ENCODE peak calls at places on chromosomes 11 and 22, in five cellular contexts. One of them, this sample, is unnamed.

GRCh38 chr11:89442801-89443200 is 48.4 kb downstream of the NOX4 start:
- DNase-seq in tibial nerve: no peak
- DNase-seq in GM23338: peak; percentile 12
- DNase-seq in mesenchymal stem cell: no peak
- DNase-seq in fibroblast of lung: no peak
- DNase-seq in this sample: no peak

GRCh38 chr11:92225563-92226308 is 1.1 kb downstream of the FAT3 start:
- DNase-seq in tibial nerve: no peak
- DNase-seq in GM23338: peak; percentile 77
- DNase-seq in mesenchymal stem cell: peak; percentile 5
- DNase-seq in fibroblast of lung: no peak
- DNase-seq in this sample: no peak

GRCh38 chr11:126076641-126077040 is 14.0 kb upstream of the CDON start:
- DNase-seq in tibial nerve: no peak
- DNase-seq in GM23338: no peak
- DNase-seq in mesenchymal stem cell: no peak
- DNase-seq in fibroblast of lung: no peak
- DNase-seq in this sample: no peak

GRCh38 chr11:31809543-31809856 is 1.6 kb downstream of the PAX6 start:
- DNase-seq in tibial nerve: no peak
- DNase-seq in GM23338: no peak
- DNase-seq in mesenchymal stem cell: no peak
- DNase-seq in fibroblast of lung: peak; percentile 23
- DNase-seq in this sample: peak; percentile 10

GRCh38 chr11:126415128-126415527 is 59.6 kb downstream of the ST3GAL4 start:
- DNase-seq in tibial nerve: peak; percentile 94
- DNase-seq in GM23338: no peak
- DNase-seq in mesenchymal stem cell: no peak
- DNase-seq in fibroblast of lung: peak; percentile 12
- DNase-seq in this sample: no peak

GRCh38 chr22:26401726-26402125 is 27.3 kb upstream of the ASPHD2 start:
- DNase-seq in tibial nerve: no peak
- DNase-seq in GM23338: peak; percentile 35
- DNase-seq in mesenchymal stem cell: no peak
- DNase-seq in fibroblast of lung: no peak
- DNase-seq in this sample: no peak

GRCh38 chr11:19789840-19790710 is 77.4 kb downstream of the NAV2 start:
- DNase-seq in tibial nerve: no peak
- DNase-seq in GM23338: no peak
- DNase-seq in mesenchymal stem cell: peak; percentile 22
- DNase-seq in fibroblast of lung: peak; percentile 72
- DNase-seq in this sample: no peak

GRCh38 chr22:41826430-41827383 is 6.2 kb upstream of the SREBF2 start:
- DNase-seq in tibial nerve: no peak
- DNase-seq in GM23338: no peak
- DNase-seq in mesenchymal stem cell: no peak
- DNase-seq in fibroblast of lung: no peak
- DNase-seq in this sample: no peak

GRCh38 chr11:116960916-116961315 is 123.5 kb upstream of the APOA1 start:
- DNase-seq in tibial nerve: no peak
- DNase-seq in GM23338: peak; percentile 6
- DNase-seq in mesenchymal stem cell: peak; percentile 81
- DNase-seq in fibroblast of lung: peak; percentile 88
- DNase-seq in this sample: peak; percentile 76

GRCh38 chr11:105208038-105208437 is 68.5 kb upstream of the CARD18 start:
- DNase-seq in tibial nerve: no peak
- DNase-seq in GM23338: no peak
- DNase-seq in mesenchymal stem cell: no peak
- DNase-seq in fibroblast of lung: no peak
- DNase-seq in this sample: no peak

GRCh38 chr22:38924197-38924952 is 33.0 kb upstream of the APOBEC3A start:
- DNase-seq in tibial nerve: peak; percentile 67
- DNase-seq in GM23338: no peak
- DNase-seq in mesenchymal stem cell: peak; percentile 78
- DNase-seq in fibroblast of lung: peak; percentile 94
- DNase-seq in this sample: peak; percentile 93

GRCh38 chr22:38925571-38926041 is 31.8 kb upstream of the APOBEC3A start:
- DNase-seq in tibial nerve: no peak
- DNase-seq in GM23338: no peak
- DNase-seq in mesenchymal stem cell: no peak
- DNase-seq in fibroblast of lung: peak; percentile 52
- DNase-seq in this sample: peak; percentile 52

GRCh38 chr22:38930512-38930911 is 26.9 kb upstream of the APOBEC3A start:
- DNase-seq in tibial nerve: no peak
- DNase-seq in GM23338: no peak
- DNase-seq in mesenchymal stem cell: no peak
- DNase-seq in fibroblast of lung: no peak
- DNase-seq in this sample: no peak

GRCh38 chr22:38923463-38924196 is 33.8 kb upstream of the APOBEC3A start:
- DNase-seq in tibial nerve: peak; percentile 67
- DNase-seq in GM23338: peak; percentile 62
- DNase-seq in mesenchymal stem cell: peak; percentile 56
- DNase-seq in fibroblast of lung: peak; percentile 92
- DNase-seq in this sample: peak; percentile 87

DNA sequence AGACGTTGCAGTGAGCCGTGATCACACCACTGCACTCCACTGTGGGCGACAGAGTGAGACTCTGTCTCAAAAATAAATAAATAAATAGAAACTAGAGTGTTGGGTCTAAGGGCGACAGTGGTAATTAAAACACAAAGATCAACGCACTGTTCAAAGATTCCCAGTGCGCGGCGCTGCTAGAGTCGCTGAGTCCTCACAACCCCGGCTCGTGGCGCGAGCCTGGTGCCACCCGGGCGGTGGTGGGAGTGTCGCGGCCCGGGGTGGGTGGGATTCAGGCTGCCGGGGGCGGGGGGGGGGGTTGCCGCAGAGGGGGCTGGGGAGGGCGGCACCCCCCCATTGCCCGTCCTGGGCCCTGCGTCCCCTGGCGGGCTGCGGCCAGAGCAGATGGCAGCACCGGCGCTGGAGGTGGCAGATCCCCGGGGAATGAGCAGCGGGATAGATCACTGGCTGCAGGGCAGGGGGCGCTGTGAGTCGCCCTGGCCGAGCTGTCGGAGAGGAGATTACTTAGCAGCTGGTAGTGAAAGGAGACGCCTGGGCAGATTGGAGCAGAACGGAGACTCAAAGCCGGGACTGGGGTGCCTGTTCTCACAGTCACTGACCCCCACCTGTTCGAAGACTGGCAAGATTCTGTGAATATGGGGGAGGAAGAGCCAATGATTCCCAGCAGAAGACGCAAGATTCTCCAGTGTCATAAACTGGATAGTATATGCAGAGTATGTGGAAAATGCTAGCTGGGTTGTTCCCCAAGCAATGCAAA is 30.2 kb upstream of the APOBEC3A start:
- DNase-seq in tibial nerve: peak; percentile 40
- DNase-seq in GM23338: peak; percentile 91
- DNase-seq in mesenchymal stem cell: peak; percentile 68
- DNase-seq in fibroblast of lung: peak; percentile 51
- DNase-seq in this sample: no peak
- H3K27ac ChIP-seq in tibial nerve: peak overlapping the region; percentile 63
- H3K27ac ChIP-seq in GM23338: no peak overlapping the region
- H3K27ac ChIP-seq in mesenchymal stem cell: no peak overlapping the region
- H3K27ac ChIP-seq in fibroblast of lung: no peak overlapping the region
- H3K27ac ChIP-seq in this sample: no peak overlapping the region

GRCh38 chr11:110599207-110599606 is 113.0 kb downstream of the ARHGAP20 start:
- DNase-seq in tibial nerve: no peak
- DNase-seq in GM23338: no peak
- DNase-seq in mesenchymal stem cell: no peak
- DNase-seq in fibroblast of lung: no peak
- DNase-seq in this sample: no peak
- H3K27ac ChIP-seq in tibial nerve: no peak overlapping the region
- H3K27ac ChIP-seq in GM23338: no peak overlapping the region
- H3K27ac ChIP-seq in mesenchymal stem cell: no peak overlapping the region
- H3K27ac ChIP-seq in fibroblast of lung: no peak overlapping the region
- H3K27ac ChIP-seq in this sample: no peak overlapping the region

GRCh38 chr11:84612645-84613044 is 1014.5 kb downstream of the DLG2 start:
- DNase-seq in tibial nerve: no peak
- DNase-seq in GM23338: no peak
- DNase-seq in mesenchymal stem cell: no peak
- DNase-seq in fibroblast of lung: no peak
- DNase-seq in this sample: peak; percentile 8

GRCh38 chr11:84607975-84608787 is 1019.0 kb downstream of the DLG2 start:
- DNase-seq in tibial nerve: no peak
- DNase-seq in GM23338: no peak
- DNase-seq in mesenchymal stem cell: no peak
- DNase-seq in fibroblast of lung: no peak
- DNase-seq in this sample: no peak

GRCh38 chr11:84608788-84609309 is 1018.3 kb downstream of the DLG2 start:
- DNase-seq in tibial nerve: no peak
- DNase-seq in GM23338: no peak
- DNase-seq in mesenchymal stem cell: no peak
- DNase-seq in fibroblast of lung: no peak
- DNase-seq in this sample: no peak
- H3K27ac ChIP-seq in tibial nerve: no peak overlapping the region
- H3K27ac ChIP-seq in GM23338: no peak overlapping the region
- H3K27ac ChIP-seq in mesenchymal stem cell: no peak overlapping the region
- H3K27ac ChIP-seq in fibroblast of lung: no peak overlapping the region
- H3K27ac ChIP-seq in this sample: no peak overlapping the region

DNA sequence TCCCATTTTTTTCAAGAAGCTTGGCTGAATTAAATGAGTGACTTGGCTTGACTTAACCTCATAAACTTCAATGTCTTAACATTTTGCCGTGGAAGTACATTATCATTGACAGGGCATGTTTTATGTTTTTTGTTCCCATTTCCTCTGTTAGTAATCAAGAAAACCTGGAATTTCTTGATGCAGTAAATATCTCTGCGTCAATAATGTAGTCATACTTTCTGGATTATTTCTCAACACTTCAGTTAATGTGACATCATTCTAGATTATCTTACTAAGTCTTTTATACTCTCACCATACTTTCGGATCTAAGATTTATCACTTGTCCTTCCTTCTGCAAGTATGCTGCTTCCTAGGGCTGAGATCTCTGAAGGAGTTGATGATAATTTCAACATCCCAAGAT is 58.6 kb upstream of the PGR start:
- DNase-seq in tibial nerve: no peak
- DNase-seq in GM23338: no peak
- DNase-seq in mesenchymal stem cell: no peak
- DNase-seq in fibroblast of lung: no peak
- DNase-seq in this sample: no peak
- H3K27ac ChIP-seq in tibial nerve: no peak overlapping the region
- H3K27ac ChIP-seq in GM23338: no peak overlapping the region
- H3K27ac ChIP-seq in mesenchymal stem cell: no peak overlapping the region
- H3K27ac ChIP-seq in fibroblast of lung: no peak overlapping the region
- H3K27ac ChIP-seq in this sample: no peak overlapping the region

DNA sequence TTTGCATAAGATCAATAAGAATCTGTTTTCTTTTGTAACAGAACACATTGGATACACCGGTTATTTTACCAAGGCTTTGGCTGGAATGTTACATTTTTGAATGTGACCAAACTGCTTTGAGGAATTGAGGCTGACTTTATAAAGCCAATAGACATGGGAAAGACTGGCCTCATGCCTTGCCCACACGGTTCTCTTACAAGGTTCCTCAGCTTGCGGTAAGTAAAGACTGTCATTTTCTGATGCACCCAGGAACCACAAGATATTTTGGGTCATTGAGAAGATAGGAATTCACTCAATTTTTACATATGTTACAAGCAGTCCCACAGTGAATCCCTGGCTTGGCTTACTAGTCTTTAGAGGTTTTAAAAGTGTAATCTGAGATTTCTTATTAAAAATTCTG is 23.9 kb downstream of the OR10A6 start:
- DNase-seq in tibial nerve: no peak
- DNase-seq in GM23338: no peak
- DNase-seq in mesenchymal stem cell: no peak
- DNase-seq in fibroblast of lung: peak; percentile 64
- DNase-seq in this sample: no peak
- H3K27ac ChIP-seq in tibial nerve: no peak overlapping the region
- H3K27ac ChIP-seq in GM23338: peak overlapping the region; percentile 99
- H3K27ac ChIP-seq in mesenchymal stem cell: peak overlapping the region; percentile 30
- H3K27ac ChIP-seq in fibroblast of lung: no peak overlapping the region
- H3K27ac ChIP-seq in this sample: no peak overlapping the region

GRCh38 chr11:9137293-9138132 is 46.1 kb upstream of the SCUBE2 start:
- DNase-seq in tibial nerve: peak; percentile 79
- DNase-seq in GM23338: peak; percentile 91
- DNase-seq in mesenchymal stem cell: peak; percentile 78
- DNase-seq in fibroblast of lung: peak; percentile 54
- DNase-seq in this sample: peak; percentile 72

GRCh38 chr11:9138133-9138453 is 46.7 kb upstream of the SCUBE2 start:
- DNase-seq in tibial nerve: no peak
- DNase-seq in GM23338: no peak
- DNase-seq in mesenchymal stem cell: no peak
- DNase-seq in fibroblast of lung: no peak
- DNase-seq in this sample: no peak

GRCh38 chr11:9142732-9143131 is 51.3 kb upstream of the SCUBE2 start:
- DNase-seq in tibial nerve: no peak
- DNase-seq in GM23338: no peak
- DNase-seq in mesenchymal stem cell: no peak
- DNase-seq in fibroblast of lung: no peak
- DNase-seq in this sample: no peak

GRCh38 chr11:9138612-9139579 is 47.5 kb upstream of the SCUBE2 start:
- DNase-seq in tibial nerve: peak; percentile 34
- DNase-seq in GM23338: no peak
- DNase-seq in mesenchymal stem cell: peak; percentile 79
- DNase-seq in fibroblast of lung: peak; percentile 92
- DNase-seq in this sample: peak; percentile 97

GRCh38 chr11:9139628-9140357 is 48.4 kb upstream of the SCUBE2 start:
- DNase-seq in tibial nerve: no peak
- DNase-seq in GM23338: no peak
- DNase-seq in mesenchymal stem cell: no peak
- DNase-seq in fibroblast of lung: peak; percentile 8
- DNase-seq in this sample: no peak
- H3K27ac ChIP-seq in tibial nerve: peak overlapping the region; percentile 52
- H3K27ac ChIP-seq in GM23338: no peak overlapping the region
- H3K27ac ChIP-seq in mesenchymal stem cell: peak overlapping the region; percentile 13
- H3K27ac ChIP-seq in fibroblast of lung: no peak overlapping the region
- H3K27ac ChIP-seq in this sample: peak overlapping the region; percentile 65

This sample was measured in PC-3.